ENCODE peak calls at places on chromosomes 11 and 22, in five cellular contexts. T, P, O, W and V are unnamed samples.

GRCh38 chr11:64322925-64323260 is 5.0 kb downstream of the PRDX5 start:
- DNase-seq in O (no peak), T (no peak), P (no peak), W (no peak), V (no peak)

GRCh38 chr11:77981346-77981947 is 13.0 kb downstream of the INTS4 start:
- DNase-seq in P (no peak), T (no peak), W (no peak), O (no peak), V (no peak)

GRCh38 chr11:91164452-91164822 is 941.6 kb upstream of the CHORDC1 start:
- DNase-seq in P (no peak), O (no peak), W (no peak), T (no peak), V (no peak)

GRCh38 chr11:69663326-69663725 is 11.8 kb downstream of the LTO1 start:
- DNase-seq in T (no peak), P (no peak), O (no peak), W (no peak), V (no peak)

GRCh38 chr11:117457031-117457785 is 129.6 kb downstream of the CEP164 start:
- DNase-seq in O (no peak), T (no peak), P (no peak), W (no peak), V (no peak)

GRCh38 chr22:22410121-22410520 is 98.4 kb downstream of the ZNF280B start:
- DNase-seq in P (no peak), O (no peak), W (no peak), T (no peak), V (no peak)

GRCh38 chr11:71325418-71326327 is 73.3 kb upstream of the SHANK2 start:
- DNase-seq in P (no peak), W (no peak), T (no peak), O (no peak), V (no peak)

GRCh38 chr22:40603088-40603605 is 33.4 kb downstream of the MRTFA start:
- DNase-seq in O (no peak), W (no peak), P (peak; percentile 78), T (peak; percentile 64), V (peak; percentile 84)

GRCh38 chr22:38098410-38099249 is 11.9 kb downstream of the BAIAP2L2 start:
- DNase-seq in T (peak; percentile 37), O (no peak), P (peak; percentile 69), W (no peak), V (peak; percentile 32)

GRCh38 chr11:67372993-67373915 is at the start of gene CLCF1:
- DNase-seq in T (peak; percentile 79), P (peak; percentile 81), W (peak; percentile 75), O (no peak), V (peak; percentile 87)

GRCh38 chr11:96307748-96308133 is 35.3 kb downstream of the MAML2 start:
- DNase-seq in P (peak; percentile 95), W (no peak), O (peak; percentile 84), T (peak; percentile 94), V (peak; percentile 90)

GRCh38 chr11:76169473-76169881 is 36.8 kb downstream of the WNT11 start:
- DNase-seq in T (no peak), P (no peak), O (no peak), W (no peak), V (no peak)

GRCh38 chr22:41863472-41863871 is 30.6 kb downstream of the SREBF2 start:
- DNase-seq in P (no peak), T (peak; percentile 80), O (no peak), W (no peak), V (no peak)

GRCh38 chr11:66334605-66335442 is 1.4 kb downstream of the RIN1 start:
- DNase-seq in O (no peak), T (no peak), W (no peak), P (no peak), V (no peak)

GRCh38 chr11:66267379-66268209 is 845 bp upstream of the RAB1B start:
- DNase-seq in T (peak; percentile 88), P (peak; percentile 79), W (peak; percentile 88), O (peak; percentile 69), V (peak; percentile 64)

GRCh38 chr22:31646186-31647019 is 15.6 kb downstream of the PISD start:
- DNase-seq in P (peak; percentile 100), W (no peak), T (peak; percentile 95), O (peak; percentile 91), V (peak; percentile 99)

GRCh38 chr11:35334385-35335090 is 84.8 kb downstream of the SLC1A2 start:
- DNase-seq in T (no peak), P (no peak), O (no peak), W (no peak), V (no peak)

GRCh38 chr22:29907753-29908515 is 25.0 kb downstream of the MTMR3 start:
- DNase-seq in T (peak; percentile 94), O (peak; percentile 93), W (no peak), P (peak; percentile 99), V (peak; percentile 97)

GRCh38 chr22:40058265-40058664 is 63.5 kb downstream of the FAM83F start:
- DNase-seq in P (no peak), O (no peak), W (no peak), T (no peak), V (no peak)

GRCh38 chr11:32817843-32818183 is 11.9 kb upstream of the PRRG4 start:
- DNase-seq in W (no peak), O (no peak), T (no peak), P (no peak), V (no peak)

GRCh38 chr11:83063073-83063754 is 8.5 kb downstream of the RAB30 start:
- DNase-seq in P (peak; percentile 33), W (no peak), T (no peak), O (no peak), V (peak; percentile 82)

GRCh38 chr11:69430566-69430965 is 50.9 kb upstream of the LINC01488 start:
- DNase-seq in O (no peak), W (no peak), T (no peak), P (peak; percentile 30), V (no peak)

GRCh38 chr22:36405671-36406070 is 17.9 kb upstream of the MYH9 start:
- DNase-seq in W (no peak), O (no peak), P (no peak), T (peak; percentile 45), V (no peak)

GRCh38 chr11:3129591-3130268 is 35.4 kb downstream of the OSBPL5 start:
- DNase-seq in P (no peak), O (no peak), W (no peak), T (no peak), V (no peak)

GRCh38 chr11:44875056-44875455 is 75.6 kb downstream of the TP53I11 start:
- DNase-seq in T (no peak), P (no peak), O (no peak), W (no peak), V (no peak)

GRCh38 chr11:88100161-88100560 is 75.1 kb downstream of the RAB38 start:
- DNase-seq in P (no peak), O (no peak), T (no peak), W (no peak), V (no peak)

GRCh38 chr11:128105511-128105910 is 481.8 kb downstream of the ETS1 start:
- DNase-seq in W (no peak), T (no peak), P (no peak), O (no peak), V (no peak)

GRCh38 chr11:62603771-62604170 is 2.1 kb upstream of the MTA2 start:
- DNase-seq in O (no peak), P (no peak), T (no peak), W (no peak), V (no peak)

GRCh38 chr11:62602141-62603071 is 741 bp upstream of the MTA2 start:
- DNase-seq in P (peak; percentile 46), W (peak; percentile 77), O (no peak), T (peak; percentile 70), V (no peak)

GRCh38 chr11:62604460-62605130 is 2.9 kb upstream of the MTA2 start:
- DNase-seq in W (no peak), O (no peak), P (no peak), T (no peak), V (no peak)

GRCh38 chr11:62601364-62602140 is at the start of gene MTA2:
- DNase-seq in P (peak; percentile 97), W (peak; percentile 100), T (peak; percentile 98), O (peak; percentile 95), V (peak; percentile 91)

DNA sequence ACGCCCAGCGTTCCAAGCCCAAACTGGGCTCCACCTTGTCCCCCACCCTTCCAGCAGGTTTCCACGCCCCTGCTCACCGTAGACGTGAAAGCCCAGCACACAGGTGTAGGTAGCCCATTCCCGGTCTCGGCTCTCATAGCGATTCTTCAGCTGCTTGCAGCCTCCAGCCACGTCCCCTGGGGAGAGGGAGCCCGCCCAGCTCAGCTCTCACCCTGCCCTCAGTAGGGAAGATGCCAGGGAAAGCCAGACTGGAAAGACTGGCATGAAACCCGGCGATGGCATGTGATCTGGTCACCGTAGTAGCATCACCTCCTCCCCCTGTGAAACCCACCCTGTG is 1.4 kb upstream of the MTA2 start:
- DNase-seq in O (no peak), P (no peak), W (peak; percentile 59), T (no peak), V (no peak)
- H3K36me3 ChIP-seq in O (peaks cover 12% of the 10 kb centered on the region), P (peaks cover 26% of the 10 kb centered on the region), W (peaks cover 8% of the 10 kb centered on the region), T (peaks cover 7% of the 10 kb centered on the region), V (peaks cover 13% of the 10 kb centered on the region)

GRCh38 chr22:20980523-20980922 is 1.6 kb upstream of the LZTR1 start:
- DNase-seq in T (no peak), O (no peak), P (no peak), W (no peak), V (no peak)
- H3K9ac ChIP-seq in T (no peak overlapping the region), O (peak overlapping the region; percentile 93), P (no peak overlapping the region), W (peak overlapping the region; percentile 15), V (no peak overlapping the region)

DNA sequence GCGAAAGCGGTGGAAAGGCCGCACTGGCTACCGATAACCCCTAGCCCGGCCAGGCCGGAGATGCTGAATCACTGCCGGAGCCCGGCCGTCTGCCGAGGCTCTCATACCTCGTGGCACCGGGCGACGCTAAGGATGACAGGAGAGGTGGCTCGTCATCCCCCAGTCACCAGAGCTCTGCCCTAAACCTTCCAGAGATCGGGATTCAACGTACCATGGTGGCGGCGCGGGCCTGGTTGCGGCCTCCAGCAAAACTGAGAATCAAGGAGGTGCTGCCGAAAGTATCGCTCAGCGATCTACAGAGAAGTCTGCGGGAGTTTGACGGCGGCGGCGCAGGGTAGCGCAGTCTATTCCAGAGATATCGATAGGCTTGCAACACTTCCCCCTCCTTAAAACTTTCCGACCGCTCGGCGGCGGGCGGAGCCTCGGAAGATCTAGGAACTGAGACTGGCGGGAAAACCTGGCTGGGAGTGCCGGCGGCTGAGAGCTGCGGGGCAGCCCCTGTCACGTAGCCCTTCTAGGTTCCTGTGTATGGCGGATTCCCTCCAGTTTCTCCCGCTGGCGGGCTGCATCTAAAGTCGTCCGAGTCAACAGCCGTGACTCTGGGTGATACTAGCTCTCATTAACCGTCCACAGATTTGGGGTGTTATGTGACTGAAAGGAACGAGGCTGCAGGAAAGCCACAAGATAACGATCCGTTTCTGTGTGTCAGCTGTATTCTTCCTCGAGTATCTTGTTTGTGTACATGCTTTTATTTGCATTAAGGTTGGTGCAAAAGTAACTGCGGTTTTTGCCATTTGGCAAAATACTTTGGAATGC is at the start of gene PSMA1:
- DNase-seq in P (peak; percentile 94), T (peak; percentile 96), O (peak; percentile 89), W (peak; percentile 91), V (peak; percentile 93)
- TF ChIP-seq CTCF in P (no peak), T (peak; percentile 20), O (no peak), W (no peak), V (no peak)

GRCh38 chr11:57815476-57815875 is 53.9 kb downstream of the CTNND1 start:
- DNase-seq in W (no peak), P (no peak), T (no peak), O (no peak), V (no peak)
- H3K36me3 ChIP-seq in W (peaks cover 73% of the 10 kb centered on the region), P (peaks cover 58% of the 10 kb centered on the region), T (peaks cover 8% of the 10 kb centered on the region), O (peaks cover 52% of the 10 kb centered on the region), V (peaks cover 75% of the 10 kb centered on the region)